ENCODE peak calls at places on chromosomes 12 and 14, in ten cellular contexts. T is cardiac fibroblast; N is thyroid gland; A is brain microvascular endothelial cell; S is transverse colon; D is skeletal muscle cell; P is AG10803; G is heart left ventricle; W is CD4-positive, CD25-positive, alpha-beta regulatory T cell; Q is CD8-positive, alpha-beta T cell. O is an unnamed sample.

GRCh38 chr12:52439845-52440244 is 5.7 kb upstream of the KRT75 start:
- DNase-seq in T (no peak), N (no peak), A (no peak), S (no peak), D (no peak), P (no peak), G (no peak), W (no peak), Q (no peak), O (no peak)

GRCh38 chr14:73796881-73797539 is 54.6 kb upstream of the PTGR2 start:
- DNase-seq in T (peak; percentile 41), N (no peak), A (no peak), S (no peak), D (no peak), P (no peak), G (no peak), W (no peak), Q (no peak), O (no peak)

GRCh38 chr12:59055204-59055839 is 135.0 kb upstream of the LRIG3 start:
- DNase-seq in T (peak; percentile 59), N (no peak), A (peak; percentile 75), S (no peak), D (peak; percentile 48), P (peak; percentile 62), G (no peak), W (no peak), Q (no peak), O (peak; percentile 50)

GRCh38 chr14:98984719-98985041 is 287.3 kb downstream of the BCL11B start:
- DNase-seq in T (no peak), N (peak; percentile 8), A (no peak), S (peak; percentile 45), D (no peak), P (no peak), G (no peak), W (peak; percentile 97), Q (peak; percentile 63), O (no peak)

GRCh38 chr14:22753586-22753985 is 12.9 kb upstream of the OXA1L start:
- DNase-seq in T (no peak), N (no peak), A (no peak), S (no peak), D (no peak), P (no peak), G (no peak), W (no peak), Q (no peak), O (peak; percentile 10)

GRCh38 chr14:69719501-69719951 is 47.4 kb upstream of the SRSF5 start:
- DNase-seq in T (peak; percentile 98), N (peak; percentile 73), A (peak; percentile 92), S (peak; percentile 37), D (peak; percentile 97), P (peak; percentile 97), G (peak; percentile 48), W (no peak), Q (no peak), O (peak; percentile 88)

GRCh38 chr12:81896771-81897170 is 137.6 kb upstream of the PPFIA2 start:
- DNase-seq in T (no peak), N (peak; percentile 1), A (peak; percentile 0), S (no peak), D (no peak), P (no peak), G (no peak), W (peak; percentile 0), Q (no peak), O (peak; percentile 8)

GRCh38 chr12:7376196-7376595 is 67.8 kb downstream of the CD163L1 start:
- DNase-seq in T (no peak), N (no peak), A (peak; percentile 22), S (no peak), D (peak; percentile 24), P (peak; percentile 16), G (no peak), W (no peak), Q (no peak), O (no peak)

GRCh38 chr14:99803106-99803437 is 9.9 kb downstream of the EML1 start:
- DNase-seq in T (no peak), N (no peak), A (no peak), S (no peak), D (no peak), P (no peak), G (no peak), W (no peak), Q (no peak), O (no peak)

DNA sequence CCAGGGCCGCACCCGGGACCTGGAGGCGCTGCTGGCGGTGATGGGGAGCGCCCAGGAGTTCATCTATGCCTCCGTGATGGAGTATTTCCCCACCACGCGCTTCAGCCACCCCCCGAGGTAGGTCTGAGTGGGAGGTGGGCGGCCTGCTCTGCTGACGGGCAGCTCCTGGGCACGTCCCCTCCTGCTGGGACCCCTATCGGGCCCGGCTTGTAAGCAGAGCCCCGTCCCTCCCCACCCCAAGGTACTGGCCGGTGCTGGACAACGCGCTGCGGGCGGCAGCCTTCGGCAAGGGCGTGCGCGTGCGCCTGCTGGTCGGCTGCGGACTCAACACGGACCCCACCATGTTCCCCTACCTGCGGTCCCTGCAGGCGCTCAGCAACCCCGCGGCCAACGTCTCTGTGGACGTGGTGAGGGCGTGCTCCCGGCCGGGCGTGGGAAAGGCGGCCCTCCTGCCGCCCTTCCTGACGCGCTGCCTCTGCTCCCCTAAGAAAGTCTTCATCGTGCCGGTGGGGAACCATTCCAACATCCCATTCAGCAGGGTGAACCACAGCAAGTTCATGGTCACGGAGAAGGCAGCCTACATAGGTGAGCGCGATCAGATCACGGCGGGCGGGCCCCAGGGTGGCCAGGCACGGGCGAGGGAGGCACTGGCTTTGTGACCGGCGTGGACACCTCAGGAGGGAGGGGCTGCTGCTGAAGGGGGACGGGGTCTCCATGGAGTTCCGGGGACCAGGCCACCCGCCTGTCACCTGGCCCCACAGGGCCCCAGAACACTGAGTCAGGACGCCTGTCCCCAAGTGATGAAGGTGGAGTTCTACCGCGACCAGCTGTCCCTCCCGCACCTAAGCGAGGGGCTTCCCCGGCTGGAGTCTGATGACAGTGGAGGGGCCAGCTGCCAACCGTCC is 7.3 kb downstream of the PLD4 start:
- DNase-seq in T (no peak), N (no peak), A (no peak), S (no peak), D (no peak), P (no peak), G (no peak), W (no peak), Q (no peak), O (no peak)
- H3K4me3 ChIP-seq in T (no peak overlapping the region), N (no peak overlapping the region), A (no peak overlapping the region), S (no peak overlapping the region), D (peak overlapping the region; percentile 51), P (no peak overlapping the region), G (peak overlapping the region; percentile 86), W (no peak overlapping the region), Q (no peak overlapping the region), O (no peak overlapping the region)

GRCh38 chr12:57620936-57621496 is 9.8 kb downstream of the ARHGEF25 start:
- DNase-seq in T (no peak), N (no peak), A (no peak), S (no peak), D (no peak), P (no peak), G (no peak), W (no peak), Q (no peak), O (no peak)
- H3K4me3 ChIP-seq in T (peak overlapping the region; percentile 47), N (no peak overlapping the region), A (peak overlapping the region; percentile 40), S (no peak overlapping the region), D (peak overlapping the region; percentile 44), P (peak overlapping the region; percentile 45), G (peak overlapping the region; percentile 44), W (no peak overlapping the region), Q (peak overlapping the region; percentile 52), O (peak overlapping the region; percentile 66)

GRCh38 chr12:31523306-31523705 is 67.6 kb downstream of the DENND5B start:
- DNase-seq in T (no peak), N (no peak), A (no peak), S (no peak), D (no peak), P (peak; percentile 43), G (no peak), W (no peak), Q (no peak), O (no peak)

GRCh38 chr12:31522607-31523006 is 68.3 kb downstream of the DENND5B start:
- DNase-seq in T (no peak), N (peak; percentile 25), A (no peak), S (no peak), D (no peak), P (no peak), G (no peak), W (no peak), Q (no peak), O (no peak)

GRCh38 chr12:31526158-31526546 is 64.8 kb downstream of the DENND5B start:
- DNase-seq in T (no peak), N (no peak), A (no peak), S (no peak), D (no peak), P (no peak), G (no peak), W (no peak), Q (no peak), O (no peak)

GRCh38 chr12:31525496-31526157 is 65.3 kb downstream of the DENND5B start:
- DNase-seq in T (no peak), N (no peak), A (no peak), S (no peak), D (no peak), P (no peak), G (no peak), W (no peak), Q (no peak), O (no peak)

DNA sequence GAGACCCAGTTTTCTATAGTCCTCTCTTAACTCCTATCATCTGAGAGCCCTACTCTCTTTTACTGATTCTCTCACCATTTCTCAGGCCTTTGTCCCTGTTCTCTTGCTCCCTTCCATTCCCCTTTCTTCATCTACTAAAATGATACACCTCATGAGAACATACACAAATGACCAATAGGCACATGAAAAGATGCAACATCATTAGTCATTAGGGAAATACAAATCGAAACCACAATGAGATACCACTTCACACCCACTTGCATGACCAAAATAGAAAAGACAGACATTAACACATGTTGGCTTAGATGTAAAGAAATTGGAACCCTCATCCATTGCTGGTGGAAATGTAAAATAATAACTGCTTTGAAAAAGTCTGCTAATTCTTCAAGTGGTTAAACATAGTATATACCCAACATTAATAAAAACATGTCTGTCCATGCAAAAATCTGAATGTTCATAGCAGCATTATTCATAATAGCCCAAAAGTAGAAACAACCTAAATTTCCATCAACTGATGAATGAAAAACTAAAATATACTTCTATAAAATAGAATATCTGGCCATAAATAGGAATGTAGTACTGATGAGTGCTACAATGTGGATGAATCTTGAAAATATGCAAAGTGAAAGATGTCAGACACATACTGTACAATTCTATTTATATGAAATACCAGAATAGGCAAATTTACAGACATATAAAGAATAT is 66.0 kb downstream of the DENND5B start:
- DNase-seq in T (peak; percentile 43), N (no peak), A (no peak), S (no peak), D (peak; percentile 67), P (peak; percentile 58), G (no peak), W (no peak), Q (no peak), O (no peak)
- H3K4me3 ChIP-seq in T (no peak overlapping the region), N (no peak overlapping the region), A (no peak overlapping the region), S (no peak overlapping the region), D (no peak overlapping the region), P (no peak overlapping the region), G (no peak overlapping the region), W (no peak overlapping the region), Q (no peak overlapping the region), O (no peak overlapping the region)

DNA sequence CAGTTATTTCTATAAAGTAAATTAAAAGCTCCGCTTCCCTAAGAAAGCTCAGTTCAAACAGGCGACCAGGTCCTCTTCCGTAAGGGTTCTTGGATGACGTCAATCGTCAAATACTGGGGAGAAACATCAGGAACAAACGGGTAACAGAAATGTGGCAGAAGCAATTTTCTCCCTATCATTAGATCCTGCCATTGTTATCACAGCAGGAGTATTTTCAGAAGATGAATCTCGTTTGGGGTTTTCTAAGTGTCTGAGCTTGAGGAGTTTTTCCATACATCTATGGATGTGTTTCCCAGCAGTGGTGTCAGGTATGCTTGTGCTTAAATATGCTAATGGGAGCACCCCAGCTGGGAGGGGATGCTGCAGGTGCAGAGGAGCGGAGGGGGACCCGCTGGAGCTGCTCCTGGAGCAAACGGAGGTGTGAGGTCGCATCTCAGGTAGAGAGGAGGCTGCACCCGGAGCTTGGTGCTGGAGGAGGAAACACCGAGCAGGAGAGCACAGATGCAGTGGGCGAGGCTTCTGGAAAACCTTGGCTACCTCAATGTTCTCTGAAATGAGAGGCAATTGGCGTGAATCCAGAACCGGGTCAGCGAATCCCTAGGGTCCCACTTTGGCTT is 795.5 kb downstream of the AACS start:
- DNase-seq in T (no peak), N (no peak), A (no peak), S (no peak), D (no peak), P (no peak), G (no peak), W (no peak), Q (no peak), O (no peak)
- H3K4me3 ChIP-seq in T (no peak overlapping the region), N (no peak overlapping the region), A (no peak overlapping the region), S (no peak overlapping the region), D (no peak overlapping the region), P (no peak overlapping the region), G (no peak overlapping the region), W (no peak overlapping the region), Q (no peak overlapping the region), O (no peak overlapping the region)